ENCODE peak calls at places on chromosomes 11 and 22, in six cellular contexts. J is mesenchymal stem cell, K is IMR-90, A is neuronal stem cell, E is H9, H is H1. W is an unnamed sample.

GRCh38 chr11:41309111-41309522 is 150.3 kb downstream of the LRRC4C start:
- DNase-seq in E (no peak), J (no peak), K (no peak), H (no peak), A (no peak), W (no peak)

GRCh38 chr11:130513132-130513531 is 64.7 kb downstream of the ADAMTS15 start:
- DNase-seq in A (no peak), J (peak), E (no peak), K (no peak), H (no peak), W (no peak)

GRCh38 chr22:32674925-32675825 is 126.3 kb upstream of the TIMP3 start:
- DNase-seq in A (no peak), H (no peak), K (no peak), J (peak), E (no peak), W (no peak)

GRCh38 chr11:1927151-1928037 is 7.9 kb downstream of the TNNT3 start:
- DNase-seq in A (no peak), E (no peak), K (no peak), J (no peak), H (no peak), W (no peak)

GRCh38 chr11:90803366-90803765 is 580.5 kb upstream of the CHORDC1 start:
- DNase-seq in A (no peak), K (no peak), H (no peak), E (no peak), J (no peak), W (peak)

GRCh38 chr11:122697636-122698167 is 42.2 kb downstream of the UBASH3B start:
- DNase-seq in H (no peak), A (no peak), K (peak), E (no peak), J (peak), W (peak)

GRCh38 chr11:112163875-112164521 is at the start of gene IL18:
- DNase-seq in J (peak), K (no peak), E (peak), H (no peak), A (no peak), W (peak)

GRCh38 chr11:2898366-2899079 is 12.9 kb upstream of the CDKN1C start:
- DNase-seq in H (no peak), K (peak), J (peak), E (no peak), A (no peak), W (peak)

GRCh38 chr22:47165338-47165931 is 403.0 kb downstream of the TBC1D22A start:
- DNase-seq in H (no peak), A (no peak), K (no peak), E (peak), J (no peak), W (no peak)

GRCh38 chr11:76270387-76270786 is 64.1 kb upstream of the WNT11 start:
- DNase-seq in A (no peak), E (no peak), H (no peak), K (no peak), J (peak), W (no peak)

GRCh38 chr11:94504689-94505293 is 7.5 kb upstream of the C11orf97 start:
- DNase-seq in K (peak), H (no peak), A (peak), J (peak), E (no peak), W (peak)

GRCh38 chr22:36258750-36259619 is 6.1 kb downstream of the APOL1 start:
- DNase-seq in J (peak), K (peak), H (no peak), A (peak), E (peak), W (no peak)

GRCh38 chr11:121892131-121892681 is 223.8 kb downstream of the BLID start:
- DNase-seq in J (peak), A (no peak), E (peak), K (peak), H (peak), W (peak)

GRCh38 chr11:76160856-76161255 is 45.4 kb downstream of the WNT11 start:
- DNase-seq in K (no peak), A (no peak), J (no peak), E (no peak), H (no peak), W (no peak)

GRCh38 chr11:96391698-96392307 is 2.0 kb downstream of the JRKL start:
- DNase-seq in H (no peak), A (no peak), E (no peak), K (no peak), J (no peak), W (no peak)

GRCh38 chr22:43848366-43849171 is 13.7 kb downstream of the SULT4A1 start:
- DNase-seq in H (no peak), A (no peak), J (no peak), K (peak), E (peak), W (no peak)

GRCh38 chr11:120565436-120566155 is 54.0 kb downstream of the GRIK4 start:
- DNase-seq in H (no peak), A (no peak), E (peak), K (no peak), J (peak), W (no peak)

GRCh38 chr11:34250732-34251639 is 106.8 kb downstream of the ABTB2 start:
- DNase-seq in E (peak), K (peak), J (no peak), H (no peak), A (no peak), W (peak)

GRCh38 chr22:21917959-21918261 is 34.7 kb downstream of the PPM1F start:
- DNase-seq in K (no peak), E (no peak), A (no peak), H (no peak), J (no peak), W (no peak)

GRCh38 chr11:93517041-93517440 is 26.1 kb downstream of the SMCO4 start:
- DNase-seq in J (no peak), K (no peak), A (peak), H (no peak), E (no peak), W (no peak)

GRCh38 chr22:35488513-35488912 is 52.1 kb upstream of the RASD2 start:
- DNase-seq in J (no peak), E (no peak), A (no peak), K (no peak), H (no peak), W (no peak)

GRCh38 chr11:121464352-121464946 is 11.7 kb upstream of the SORL1-AS1 start:
- DNase-seq in A (no peak), H (no peak), J (peak), K (peak), E (peak), W (peak)

GRCh38 chr22:46997311-46997970 is 235.0 kb downstream of the TBC1D22A start:
- DNase-seq in K (no peak), J (no peak), A (no peak), E (no peak), H (no peak), W (no peak)

GRCh38 chr11:108685419-108686161 is 20.7 kb downstream of the DDX10 start:
- DNase-seq in K (peak), H (no peak), J (no peak), E (no peak), A (no peak), W (no peak)

GRCh38 chr11:80261776-80262175 is 820.9 kb upstream of the TENM4 start:
- DNase-seq in E (no peak), K (no peak), J (no peak), A (no peak), H (no peak), W (no peak)

DNA sequence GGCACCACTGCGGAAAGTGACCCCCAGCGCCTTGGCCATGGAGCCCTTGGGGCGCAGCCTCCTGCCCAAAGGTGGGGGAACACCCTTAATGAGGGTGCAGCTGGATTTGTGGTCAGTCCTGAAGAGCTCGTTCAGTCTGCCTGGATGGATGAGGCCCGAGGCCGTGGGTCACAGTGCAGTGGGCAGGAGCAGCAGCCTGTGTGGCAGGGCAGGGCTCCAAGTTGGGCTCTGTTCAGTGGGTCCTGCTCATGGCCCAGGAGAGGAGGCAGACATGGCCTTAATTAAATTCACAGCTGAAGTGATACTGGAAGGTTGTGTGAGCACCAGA is 33.3 kb downstream of the FAM83F start:
- DNase-seq in E (no peak), H (no peak), A (no peak), K (no peak), J (no peak), W (no peak)
- H3K14ac ChIP-seq in E (no peak), H (no peak), A (peak), K (no peak), J (no peak), W (no peak)

GRCh38 chr11:64132982-64133705 is 32.8 kb downstream of the MACROD1 start:
- DNase-seq in K (no peak), E (no peak), H (no peak), J (no peak), A (no peak), W (no peak)

GRCh38 chr11:64134963-64135362 is 30.9 kb downstream of the MACROD1 start:
- DNase-seq in H (no peak), J (no peak), E (no peak), A (no peak), K (no peak), W (no peak)

GRCh38 chr11:64130618-64131017 is 35.3 kb downstream of the MACROD1 start:
- DNase-seq in J (no peak), H (no peak), E (no peak), A (no peak), K (no peak), W (no peak)

GRCh38 chr11:64131657-64132387 is 34.1 kb downstream of the MACROD1 start:
- DNase-seq in K (no peak), H (no peak), J (no peak), E (no peak), A (no peak), W (no peak)

GRCh38 chr11:64132388-64132771 is 33.5 kb downstream of the MACROD1 start:
- DNase-seq in E (no peak), K (no peak), A (no peak), H (no peak), J (no peak), W (no peak)
- H3K14ac ChIP-seq in E (peak), K (no peak), A (peak), H (no peak), J (no peak), W (no peak)

DNA sequence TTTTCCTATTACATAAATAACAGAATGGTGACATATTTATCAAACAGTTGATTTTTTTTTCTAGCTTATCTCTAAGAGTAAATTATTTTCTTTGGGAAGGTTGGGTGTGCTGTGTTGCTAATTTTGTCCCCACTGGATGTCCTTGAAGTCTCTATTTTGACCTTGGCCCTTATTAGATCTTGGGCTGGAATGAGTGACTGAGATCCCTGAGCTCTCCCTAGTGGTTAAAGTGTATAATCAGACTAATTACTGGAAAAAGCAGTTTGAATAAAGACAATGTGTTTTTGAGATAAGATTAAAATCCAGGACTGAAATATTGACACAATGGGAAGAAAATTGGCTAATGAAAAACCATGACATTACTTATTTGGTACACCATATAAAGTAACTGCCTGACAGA is 56.1 kb downstream of the AASDHPPT start:
- DNase-seq in K (no peak), H (no peak), A (no peak), E (no peak), J (no peak), W (peak)
- H3K14ac ChIP-seq in K (no peak), H (no peak), A (no peak), E (no peak), J (no peak), W (no peak)

GRCh38 chr22:20121856-20122415 is 4.9 kb upstream of the TRMT2A start:
- DNase-seq in J (no peak), A (no peak), E (no peak), K (no peak), H (no peak), W (no peak)

GRCh38 chr22:20125201-20126174 is 6.1 kb upstream of the ZDHHC8 start:
- DNase-seq in H (no peak), J (no peak), K (no peak), A (no peak), E (no peak), W (no peak)

GRCh38 chr22:20124083-20124787 is 7.2 kb upstream of the TRMT2A start:
- DNase-seq in K (no peak), H (no peak), J (no peak), E (no peak), A (no peak), W (no peak)

GRCh38 chr22:20126284-20127029 is 5.1 kb upstream of the ZDHHC8 start:
- DNase-seq in J (no peak), A (no peak), H (no peak), K (no peak), E (no peak), W (no peak)

GRCh38 chr22:20123364-20124082 is 6.5 kb upstream of the TRMT2A start:
- DNase-seq in J (no peak), H (no peak), A (no peak), K (no peak), E (no peak), W (no peak)
- H3K14ac ChIP-seq in J (no peak), H (no peak), A (peak), K (no peak), E (no peak), W (no peak)

GRCh38 chr11:6632116-6633073 is 13.2 kb upstream of the TPP1 start:
- DNase-seq in A (no peak), E (peak), H (no peak), J (no peak), K (no peak), W (no peak)
- H3K14ac ChIP-seq in A (no peak), E (no peak), H (no peak), J (no peak), K (no peak), W (no peak)

GRCh38 chr11:15662285-15662684 is 547.6 kb downstream of the INSC start:
- DNase-seq in A (no peak), J (no peak), H (no peak), E (no peak), K (no peak), W (no peak)
- H3K14ac ChIP-seq in A (no peak), J (no peak), H (no peak), E (no peak), K (peak), W (no peak)